ENCODE peak calls at places on chromosomes 13 and 19, in five cellular contexts. One of them, this sample, is unnamed.

GRCh38 chr19:7751157-7751783 is 3.9 kb upstream of the CD209 start:
- DNase-seq in WTC11: no peak
- DNase-seq in GM12878: peak; percentile 56
- DNase-seq in A549: no peak
- DNase-seq in HepG2: no peak
- DNase-seq in this sample: no peak

GRCh38 chr19:44839272-44839671 is 6.8 kb upstream of the NECTIN2 start:
- DNase-seq in WTC11: peak; percentile 36
- DNase-seq in GM12878: no peak
- DNase-seq in A549: no peak
- DNase-seq in HepG2: no peak
- DNase-seq in this sample: no peak

GRCh38 chr13:26977541-26977940 is 194.1 kb downstream of the USP12 start:
- DNase-seq in WTC11: no peak
- DNase-seq in GM12878: no peak
- DNase-seq in A549: no peak
- DNase-seq in HepG2: no peak
- DNase-seq in this sample: no peak

GRCh38 chr13:95492044-95492801 is 60.3 kb upstream of the CLDN10 start:
- DNase-seq in WTC11: peak; percentile 42
- DNase-seq in GM12878: no peak
- DNase-seq in A549: peak; percentile 55
- DNase-seq in HepG2: no peak
- DNase-seq in this sample: no peak

GRCh38 chr19:51749979-51750378 is 1.7 kb downstream of the FPR1 start:
- DNase-seq in WTC11: no peak
- DNase-seq in GM12878: no peak
- DNase-seq in A549: no peak
- DNase-seq in HepG2: no peak
- DNase-seq in this sample: no peak

GRCh38 chr13:96141032-96141431 is 51.1 kb downstream of the HS6ST3 start:
- DNase-seq in WTC11: no peak
- DNase-seq in GM12878: no peak
- DNase-seq in A549: peak; percentile 25
- DNase-seq in HepG2: peak; percentile 20
- DNase-seq in this sample: no peak

GRCh38 chr13:36454962-36455361 is 22.7 kb downstream of the CCNA1 start:
- DNase-seq in WTC11: no peak
- DNase-seq in GM12878: no peak
- DNase-seq in A549: no peak
- DNase-seq in HepG2: no peak
- DNase-seq in this sample: no peak

GRCh38 chr19:48348039-48348438 is 15.7 kb downstream of the TMEM143 start:
- DNase-seq in WTC11: no peak
- DNase-seq in GM12878: no peak
- DNase-seq in A549: no peak
- DNase-seq in HepG2: peak; percentile 79
- DNase-seq in this sample: no peak

GRCh38 chr19:40410030-40410389 is 3.2 kb downstream of the PRX start:
- DNase-seq in WTC11: peak; percentile 56
- DNase-seq in GM12878: no peak
- DNase-seq in A549: no peak
- DNase-seq in HepG2: no peak
- DNase-seq in this sample: no peak

GRCh38 chr13:20387006-20387405 is 138.7 kb downstream of the CRYL1 start:
- DNase-seq in WTC11: no peak
- DNase-seq in GM12878: no peak
- DNase-seq in A549: no peak
- DNase-seq in HepG2: no peak
- DNase-seq in this sample: no peak

GRCh38 chr19:43789029-43789428 is 8.3 kb upstream of the KCNN4 start:
- DNase-seq in WTC11: peak; percentile 56
- DNase-seq in GM12878: no peak
- DNase-seq in A549: peak; percentile 42
- DNase-seq in HepG2: no peak
- DNase-seq in this sample: peak; percentile 37

GRCh38 chr13:73683746-73684145 is 450.5 kb downstream of the KLF12 start:
- DNase-seq in WTC11: no peak
- DNase-seq in GM12878: no peak
- DNase-seq in A549: no peak
- DNase-seq in HepG2: no peak
- DNase-seq in this sample: no peak

GRCh38 chr13:31927219-31927653 is 104.3 kb upstream of the FRY start:
- DNase-seq in WTC11: no peak
- DNase-seq in GM12878: no peak
- DNase-seq in A549: no peak
- DNase-seq in HepG2: peak; percentile 19
- DNase-seq in this sample: no peak

GRCh38 chr19:12140545-12141404 is 625 bp upstream of the ZNF20 start:
- DNase-seq in WTC11: peak; percentile 90
- DNase-seq in GM12878: peak; percentile 60
- DNase-seq in A549: peak; percentile 34
- DNase-seq in HepG2: peak; percentile 77
- DNase-seq in this sample: peak; percentile 87

GRCh38 chr19:4322942-4323665 is 15.5 kb downstream of the STAP2 start:
- DNase-seq in WTC11: no peak
- DNase-seq in GM12878: no peak
- DNase-seq in A549: peak; percentile 66
- DNase-seq in HepG2: no peak
- DNase-seq in this sample: no peak

GRCh38 chr19:53172892-53173291 is 14.0 kb upstream of the ZNF347 start:
- DNase-seq in WTC11: no peak
- DNase-seq in GM12878: no peak
- DNase-seq in A549: no peak
- DNase-seq in HepG2: peak; percentile 12
- DNase-seq in this sample: peak; percentile 19

GRCh38 chr13:43298799-43299198 is 275.4 kb downstream of the DNAJC15 start:
- DNase-seq in WTC11: no peak
- DNase-seq in GM12878: no peak
- DNase-seq in A549: no peak
- DNase-seq in HepG2: no peak
- DNase-seq in this sample: no peak

GRCh38 chr19:20969498-20969897 is 46.4 kb downstream of the ZNF85 start:
- DNase-seq in WTC11: no peak
- DNase-seq in GM12878: no peak
- DNase-seq in A549: no peak
- DNase-seq in HepG2: peak; percentile 17
- DNase-seq in this sample: no peak

GRCh38 chr19:4700573-4700970 is 23.1 kb downstream of the DPP9 start:
- DNase-seq in WTC11: peak; percentile 31
- DNase-seq in GM12878: no peak
- DNase-seq in A549: no peak
- DNase-seq in HepG2: no peak
- DNase-seq in this sample: peak; percentile 32

GRCh38 chr19:43984687-43985000 is 656 bp downstream of the ZNF155 start:
- DNase-seq in WTC11: no peak
- DNase-seq in GM12878: no peak
- DNase-seq in A549: no peak
- DNase-seq in HepG2: no peak
- DNase-seq in this sample: no peak

GRCh38 chr19:10500247-10500592 is 2.9 kb downstream of the KEAP1 start:
- DNase-seq in WTC11: no peak
- DNase-seq in GM12878: no peak
- DNase-seq in A549: no peak
- DNase-seq in HepG2: no peak
- DNase-seq in this sample: no peak

GRCh38 chr19:3732108-3732507 is 23.9 kb downstream of the TJP3 start:
- DNase-seq in WTC11: no peak
- DNase-seq in GM12878: no peak
- DNase-seq in A549: no peak
- DNase-seq in HepG2: no peak
- DNase-seq in this sample: no peak

GRCh38 chr13:42354246-42355117 is 82.5 kb downstream of the AKAP11 start:
- DNase-seq in WTC11: peak; percentile 15
- DNase-seq in GM12878: peak; percentile 53
- DNase-seq in A549: no peak
- DNase-seq in HepG2: no peak
- DNase-seq in this sample: peak; percentile 2

GRCh38 chr19:9945319-9945966 is 9.1 kb upstream of the OLFM2 start:
- DNase-seq in WTC11: peak; percentile 36
- DNase-seq in GM12878: no peak
- DNase-seq in A549: peak; percentile 37
- DNase-seq in HepG2: peak; percentile 10
- DNase-seq in this sample: peak; percentile 78

GRCh38 chr19:2540646-2541454 is 64.9 kb downstream of the GADD45B start:
- DNase-seq in WTC11: peak; percentile 97
- DNase-seq in GM12878: no peak
- DNase-seq in A549: peak; percentile 97
- DNase-seq in HepG2: peak; percentile 95
- DNase-seq in this sample: no peak
- TF ChIP-seq ESRRA in WTC11: no peak
- TF ChIP-seq ESRRA in GM12878: no peak
- TF ChIP-seq ESRRA in A549: no peak
- TF ChIP-seq ESRRA in HepG2: peak; percentile 41
- TF ChIP-seq ESRRA in this sample: no peak

GRCh38 chr19:38685666-38686529 is 38.4 kb downstream of the ACTN4 start:
- DNase-seq in WTC11: no peak
- DNase-seq in GM12878: no peak
- DNase-seq in A549: peak; percentile 88
- DNase-seq in HepG2: peak; percentile 65
- DNase-seq in this sample: no peak

GRCh38 chr19:38684862-38685665 is 37.6 kb downstream of the ACTN4 start:
- DNase-seq in WTC11: no peak
- DNase-seq in GM12878: no peak
- DNase-seq in A549: no peak
- DNase-seq in HepG2: no peak
- DNase-seq in this sample: no peak

GRCh38 chr19:38690146-38690545 is 42.7 kb downstream of the ACTN4 start:
- DNase-seq in WTC11: no peak
- DNase-seq in GM12878: no peak
- DNase-seq in A549: no peak
- DNase-seq in HepG2: no peak
- DNase-seq in this sample: no peak

GRCh38 chr19:38686530-38686888 is 39.1 kb downstream of the ACTN4 start:
- DNase-seq in WTC11: no peak
- DNase-seq in GM12878: peak; percentile 53
- DNase-seq in A549: no peak
- DNase-seq in HepG2: no peak
- DNase-seq in this sample: peak; percentile 36

DNA sequence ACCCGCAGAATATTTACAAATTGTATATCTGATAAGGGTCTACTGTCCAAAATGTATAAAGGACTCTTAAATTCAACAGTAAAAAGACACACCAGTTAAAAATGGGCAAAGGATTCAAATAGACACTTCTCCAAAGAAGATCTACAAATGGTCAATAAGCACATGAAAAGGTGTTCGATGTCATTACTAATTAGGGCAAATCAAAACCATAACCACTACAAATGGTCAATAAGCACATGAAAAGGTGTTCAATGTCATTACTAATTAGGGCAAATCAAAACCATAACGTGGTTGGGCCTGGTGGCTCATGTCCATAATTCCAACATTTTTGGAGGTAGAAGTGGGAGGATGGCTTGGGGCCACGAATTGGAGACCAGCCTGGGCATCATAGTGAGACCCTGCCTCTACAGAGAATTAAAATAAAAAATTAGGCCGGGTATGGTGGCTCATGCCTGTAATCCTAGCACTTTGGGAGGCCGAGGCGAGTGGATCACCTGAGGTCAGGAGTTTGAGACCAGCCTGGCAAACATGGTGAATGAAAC is 40.5 kb downstream of the ACTN4 start:
- DNase-seq in WTC11: no peak
- DNase-seq in GM12878: no peak
- DNase-seq in A549: no peak
- DNase-seq in HepG2: no peak
- DNase-seq in this sample: no peak
- TF ChIP-seq ESRRA in WTC11: no peak
- TF ChIP-seq ESRRA in GM12878: no peak
- TF ChIP-seq ESRRA in A549: no peak
- TF ChIP-seq ESRRA in HepG2: no peak
- TF ChIP-seq ESRRA in this sample: no peak

DNA sequence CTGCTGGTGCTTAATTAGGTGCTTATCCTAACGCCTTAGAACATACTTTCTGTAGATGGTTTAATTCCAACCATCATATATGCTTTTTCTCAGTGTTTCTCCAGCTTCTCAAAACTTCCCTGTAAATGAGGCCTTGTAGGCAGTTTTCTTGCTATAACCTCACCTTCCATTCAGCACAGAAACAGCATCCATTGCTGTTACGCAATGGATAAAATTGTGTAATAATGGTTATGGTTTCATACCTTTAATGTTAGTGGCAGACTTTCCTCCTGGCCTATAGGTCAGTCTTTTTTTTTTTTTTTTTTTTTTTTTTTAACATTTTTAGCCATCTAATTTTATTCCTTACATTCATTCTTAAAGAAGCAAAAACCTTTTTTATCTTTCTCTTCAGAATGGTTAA is 724.0 kb downstream of the GPC5 start:
- DNase-seq in WTC11: no peak
- DNase-seq in GM12878: no peak
- DNase-seq in A549: no peak
- DNase-seq in HepG2: no peak
- DNase-seq in this sample: no peak
- TF ChIP-seq ESRRA in WTC11: no peak
- TF ChIP-seq ESRRA in GM12878: no peak
- TF ChIP-seq ESRRA in A549: no peak
- TF ChIP-seq ESRRA in HepG2: no peak
- TF ChIP-seq ESRRA in this sample: no peak

GRCh38 chr19:1774999-1775772 is 21.9 kb downstream of the ONECUT3 start:
- DNase-seq in WTC11: peak; percentile 72
- DNase-seq in GM12878: no peak
- DNase-seq in A549: no peak
- DNase-seq in HepG2: no peak
- DNase-seq in this sample: peak; percentile 89

GRCh38 chr19:1776606-1777147 is 23.4 kb downstream of the ONECUT3 start:
- DNase-seq in WTC11: no peak
- DNase-seq in GM12878: no peak
- DNase-seq in A549: no peak
- DNase-seq in HepG2: no peak
- DNase-seq in this sample: no peak

GRCh38 chr19:1777149-1777548 is 23.8 kb downstream of the ONECUT3 start:
- DNase-seq in WTC11: no peak
- DNase-seq in GM12878: no peak
- DNase-seq in A549: no peak
- DNase-seq in HepG2: no peak
- DNase-seq in this sample: no peak

GRCh38 chr19:1773173-1773572 is 19.9 kb downstream of the ONECUT3 start:
- DNase-seq in WTC11: no peak
- DNase-seq in GM12878: no peak
- DNase-seq in A549: no peak
- DNase-seq in HepG2: no peak
- DNase-seq in this sample: no peak

DNA sequence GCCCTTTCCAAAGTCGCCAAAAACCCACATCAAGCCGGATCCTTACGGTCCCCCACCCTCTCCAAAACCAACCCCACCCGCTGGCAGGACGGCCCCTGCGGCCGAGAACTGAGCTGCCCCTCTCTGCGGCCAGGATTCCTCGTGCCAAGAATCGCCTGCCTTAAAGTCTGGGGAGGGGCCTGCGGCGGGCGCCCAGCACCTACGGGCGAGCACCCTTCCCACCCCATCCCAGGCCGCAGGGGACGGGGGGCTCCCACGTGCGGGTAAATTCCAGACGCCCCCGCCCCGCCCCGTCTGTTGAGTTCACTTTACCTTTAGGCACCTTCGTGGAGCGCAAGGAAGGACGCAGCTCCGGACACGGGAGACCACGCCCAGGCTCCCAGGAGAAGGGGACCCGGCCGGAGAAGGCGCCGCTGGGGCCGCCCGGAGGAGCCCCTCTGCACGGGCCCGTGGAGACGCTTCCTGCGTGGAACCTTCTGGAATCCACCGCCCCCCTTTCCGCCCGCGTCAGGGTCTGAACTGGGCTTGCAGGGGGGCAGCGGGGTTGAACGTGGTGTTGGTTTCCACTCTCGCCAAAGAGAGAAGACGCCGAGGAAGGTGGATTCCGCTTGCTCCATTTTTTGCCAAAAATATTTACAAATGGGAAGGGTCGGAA is 22.8 kb downstream of the ONECUT3 start:
- DNase-seq in WTC11: no peak
- DNase-seq in GM12878: no peak
- DNase-seq in A549: no peak
- DNase-seq in HepG2: no peak
- DNase-seq in this sample: no peak
- TF ChIP-seq ESRRA in WTC11: no peak
- TF ChIP-seq ESRRA in GM12878: no peak
- TF ChIP-seq ESRRA in A549: no peak
- TF ChIP-seq ESRRA in HepG2: no peak
- TF ChIP-seq ESRRA in this sample: no peak